ENCODE peak calls at places on chromosomes 5 and 9, in nine cellular contexts. One of them, this sample, is unnamed.

GRCh38 chr9:105116047-105116868 is 128.2 kb upstream of the SLC44A1 start:
- DNase-seq in NCI-H2171 treated with DMSO at 0.1 percent for 48 hours: no peak
- DNase-seq in skeletal muscle cell: no peak
- DNase-seq in activated CD8-positive, alpha-beta T cell treated with anti-CD3 and anti-CD28 coated beads, Interleukin-2, amount 10 ng/mL, durations not matched to agents 7 days and 5 days: no peak
- DNase-seq in H1: no peak
- DNase-seq in NCI-H1092 treated with DMSO at 0.1 percent for 48 hours: no peak
- DNase-seq in kidney tubule cell: peak
- DNase-seq in progenitor cell of endocrine pancreas: no peak
- DNase-seq in fibroblast of mammary gland: no peak
- DNase-seq in this sample: no peak

GRCh38 chr5:126348855-126349635 is 74.2 kb upstream of the GRAMD2B start:
- DNase-seq in NCI-H2171 treated with DMSO at 0.1 percent for 48 hours: peak
- DNase-seq in skeletal muscle cell: no peak
- DNase-seq in activated CD8-positive, alpha-beta T cell treated with anti-CD3 and anti-CD28 coated beads, Interleukin-2, amount 10 ng/mL, durations not matched to agents 7 days and 5 days: no peak
- DNase-seq in H1: no peak
- DNase-seq in NCI-H1092 treated with DMSO at 0.1 percent for 48 hours: no peak
- DNase-seq in kidney tubule cell: no peak
- DNase-seq in progenitor cell of endocrine pancreas: no peak
- DNase-seq in fibroblast of mammary gland: no peak
- DNase-seq in this sample: no peak

GRCh38 chr5:138929571-138929955 is 54.4 kb upstream of the LRRTM2 start:
- DNase-seq in NCI-H2171 treated with DMSO at 0.1 percent for 48 hours: no peak
- DNase-seq in skeletal muscle cell: no peak
- DNase-seq in activated CD8-positive, alpha-beta T cell treated with anti-CD3 and anti-CD28 coated beads, Interleukin-2, amount 10 ng/mL, durations not matched to agents 7 days and 5 days: no peak
- DNase-seq in H1: no peak
- DNase-seq in NCI-H1092 treated with DMSO at 0.1 percent for 48 hours: no peak
- DNase-seq in kidney tubule cell: no peak
- DNase-seq in progenitor cell of endocrine pancreas: no peak
- DNase-seq in fibroblast of mammary gland: no peak
- DNase-seq in this sample: no peak

GRCh38 chr9:134551657-134552348 is 89.8 kb upstream of the COL5A1 start:
- DNase-seq in NCI-H2171 treated with DMSO at 0.1 percent for 48 hours: no peak
- DNase-seq in skeletal muscle cell: peak
- DNase-seq in activated CD8-positive, alpha-beta T cell treated with anti-CD3 and anti-CD28 coated beads, Interleukin-2, amount 10 ng/mL, durations not matched to agents 7 days and 5 days: no peak
- DNase-seq in H1: no peak
- DNase-seq in NCI-H1092 treated with DMSO at 0.1 percent for 48 hours: no peak
- DNase-seq in kidney tubule cell: peak
- DNase-seq in progenitor cell of endocrine pancreas: no peak
- DNase-seq in fibroblast of mammary gland: peak
- DNase-seq in this sample: no peak

GRCh38 chr5:81631124-81631523 is 119.8 kb downstream of the SSBP2 start:
- DNase-seq in NCI-H2171 treated with DMSO at 0.1 percent for 48 hours: no peak
- DNase-seq in skeletal muscle cell: peak
- DNase-seq in activated CD8-positive, alpha-beta T cell treated with anti-CD3 and anti-CD28 coated beads, Interleukin-2, amount 10 ng/mL, durations not matched to agents 7 days and 5 days: peak
- DNase-seq in H1: no peak
- DNase-seq in NCI-H1092 treated with DMSO at 0.1 percent for 48 hours: no peak
- DNase-seq in kidney tubule cell: no peak
- DNase-seq in progenitor cell of endocrine pancreas: no peak
- DNase-seq in fibroblast of mammary gland: no peak
- DNase-seq in this sample: peak

GRCh38 chr9:110291921-110292575 is 35.7 kb upstream of the TXN start:
- DNase-seq in NCI-H2171 treated with DMSO at 0.1 percent for 48 hours: no peak
- DNase-seq in skeletal muscle cell: no peak
- DNase-seq in activated CD8-positive, alpha-beta T cell treated with anti-CD3 and anti-CD28 coated beads, Interleukin-2, amount 10 ng/mL, durations not matched to agents 7 days and 5 days: no peak
- DNase-seq in H1: no peak
- DNase-seq in NCI-H1092 treated with DMSO at 0.1 percent for 48 hours: no peak
- DNase-seq in kidney tubule cell: no peak
- DNase-seq in progenitor cell of endocrine pancreas: no peak
- DNase-seq in fibroblast of mammary gland: no peak
- DNase-seq in this sample: no peak

GRCh38 chr9:128881884-128882676 is at the start of the genes KYAT1 and LRRC8A:
- DNase-seq in NCI-H2171 treated with DMSO at 0.1 percent for 48 hours: peak
- DNase-seq in skeletal muscle cell: peak
- DNase-seq in activated CD8-positive, alpha-beta T cell treated with anti-CD3 and anti-CD28 coated beads, Interleukin-2, amount 10 ng/mL, durations not matched to agents 7 days and 5 days: peak
- DNase-seq in H1: peak
- DNase-seq in NCI-H1092 treated with DMSO at 0.1 percent for 48 hours: peak
- DNase-seq in kidney tubule cell: peak
- DNase-seq in progenitor cell of endocrine pancreas: peak
- DNase-seq in fibroblast of mammary gland: peak
- DNase-seq in this sample: peak

GRCh38 chr5:15285901-15286583 is 213.9 kb upstream of the FBXL7 start:
- DNase-seq in NCI-H2171 treated with DMSO at 0.1 percent for 48 hours: no peak
- DNase-seq in skeletal muscle cell: peak
- DNase-seq in activated CD8-positive, alpha-beta T cell treated with anti-CD3 and anti-CD28 coated beads, Interleukin-2, amount 10 ng/mL, durations not matched to agents 7 days and 5 days: no peak
- DNase-seq in H1: no peak
- DNase-seq in NCI-H1092 treated with DMSO at 0.1 percent for 48 hours: no peak
- DNase-seq in kidney tubule cell: peak
- DNase-seq in progenitor cell of endocrine pancreas: no peak
- DNase-seq in fibroblast of mammary gland: peak
- DNase-seq in this sample: no peak

This sample was measured in activated CD4-positive, alpha-beta memory T cell treated with anti-CD3 and anti-CD28 coated beads, Interleukin-2, amount 10 ng/mL, durations not matched to agents 7 days and 5 days.